ENCODE peak calls at places on chromosomes 1 and 21, in ten cellular contexts. L is heart left ventricle, T is OCI-LY7, X is dorsolateral prefrontal cortex, S is mammary epithelial cell, B is tibial nerve, I is upper lobe of right lung, R is psoas muscle, W is AG04450, D is left lung. M is an unnamed sample.
A peak's percentile ranks its signal among the peaks of the same experiment; 100 is the strongest.

GRCh38 chr1:54289061-54289938 is 89.3 kb downstream of the MRPL37 start:
- DNase-seq in L (no peak), T (no peak), X (no peak), S (no peak), B (no peak), I (no peak), R (no peak), W (no peak), D (no peak), M (no peak)

GRCh38 chr1:246533371-246533905 is 26.4 kb upstream of the SMYD3 start:
- DNase-seq in L (no peak), T (no peak), X (no peak), S (no peak), B (no peak), I (no peak), R (no peak), W (no peak), D (no peak), M (no peak)

GRCh38 chr1:111920221-111921024 is 69.0 kb downstream of the KCND3 start:
- DNase-seq in L (peak; percentile 70), T (no peak), X (peak; percentile 41), S (peak; percentile 63), B (no peak), I (no peak), R (peak; percentile 53), W (no peak), D (no peak), M (peak; percentile 24)

GRCh38 chr1:3453891-3454810 is at the start of gene ARHGEF16:
- DNase-seq in L (peak; percentile 50), T (no peak), X (no peak), S (peak; percentile 65), B (no peak), I (peak; percentile 95), R (peak; percentile 76), W (no peak), D (peak; percentile 83), M (peak; percentile 81)

GRCh38 chr1:95733671-95734070 is 499.7 kb downstream of the RWDD3 start:
- DNase-seq in L (no peak), T (no peak), X (no peak), S (no peak), B (no peak), I (no peak), R (no peak), W (no peak), D (no peak), M (no peak)

GRCh38 chr1:59553381-59553780 is 256.5 kb downstream of the FGGY start:
- DNase-seq in L (no peak), T (no peak), X (no peak), S (no peak), B (no peak), I (no peak), R (no peak), W (no peak), D (no peak), M (no peak)

GRCh38 chr1:10639301-10640078 is 157.0 kb downstream of the CASZ1 start:
- DNase-seq in L (no peak), T (no peak), X (no peak), S (no peak), B (no peak), I (no peak), R (no peak), W (no peak), D (no peak), M (no peak)

GRCh38 chr1:26811057-26811456 is 15.4 kb upstream of the ZDHHC18 start:
- DNase-seq in L (no peak), T (no peak), X (no peak), S (no peak), B (no peak), I (no peak), R (no peak), W (no peak), D (no peak), M (no peak)

GRCh38 chr1:182193908-182194550 is 132.5 kb upstream of the ZNF648 start:
- DNase-seq in L (peak; percentile 53), T (no peak), X (no peak), S (peak; percentile 87), B (peak; percentile 81), I (no peak), R (peak; percentile 79), W (no peak), D (peak; percentile 51), M (no peak)

GRCh38 chr1:244296447-244296846 is 155.3 kb downstream of the ADSS2 start:
- DNase-seq in L (no peak), T (no peak), X (no peak), S (no peak), B (no peak), I (no peak), R (no peak), W (no peak), D (no peak), M (no peak)

GRCh38 chr21:26840206-26840605 is 5.0 kb downstream of the ADAMTS1 start:
- DNase-seq in L (no peak), T (no peak), X (no peak), S (no peak), B (no peak), I (no peak), R (no peak), W (no peak), D (no peak), M (no peak)

GRCh38 chr21:26835714-26836265 is 9.4 kb downstream of the ADAMTS1 start:
- DNase-seq in L (no peak), T (no peak), X (no peak), S (peak; percentile 25), B (no peak), I (no peak), R (no peak), W (no peak), D (no peak), M (no peak)

GRCh38 chr21:26836546-26836945 is 8.7 kb downstream of the ADAMTS1 start:
- DNase-seq in L (no peak), T (no peak), X (no peak), S (no peak), B (no peak), I (no peak), R (no peak), W (no peak), D (no peak), M (no peak)

GRCh38 chr21:26835027-26835713 is 10.0 kb downstream of the ADAMTS1 start:
- DNase-seq in L (peak; percentile 33), T (no peak), X (no peak), S (peak; percentile 83), B (no peak), I (no peak), R (no peak), W (no peak), D (no peak), M (peak; percentile 51)

GRCh38 chr21:26837539-26837938 is 7.7 kb downstream of the ADAMTS1 start:
- DNase-seq in L (no peak), T (no peak), X (no peak), S (no peak), B (no peak), I (no peak), R (no peak), W (no peak), D (no peak), M (no peak)
- TF ChIP-seq CTCF in L (no peak), T (no peak), X (no peak), S (no peak), B (no peak), I (no peak), R (no peak), W (no peak), D (no peak), M (no peak)

GRCh38 chr1:160643138-160643537 is 3.7 kb downstream of the SLAMF1 start:
- DNase-seq in L (no peak), T (no peak), X (no peak), S (no peak), B (no peak), I (no peak), R (no peak), W (no peak), D (no peak), M (no peak)
- H3K27ac ChIP-seq in L (no peak overlapping the region), T (no peak overlapping the region), X (no peak overlapping the region), S (no peak overlapping the region), B (no peak overlapping the region), I (no peak overlapping the region), R (no peak overlapping the region), W (no peak overlapping the region), D (no peak overlapping the region), M (no peak overlapping the region)

DNA sequence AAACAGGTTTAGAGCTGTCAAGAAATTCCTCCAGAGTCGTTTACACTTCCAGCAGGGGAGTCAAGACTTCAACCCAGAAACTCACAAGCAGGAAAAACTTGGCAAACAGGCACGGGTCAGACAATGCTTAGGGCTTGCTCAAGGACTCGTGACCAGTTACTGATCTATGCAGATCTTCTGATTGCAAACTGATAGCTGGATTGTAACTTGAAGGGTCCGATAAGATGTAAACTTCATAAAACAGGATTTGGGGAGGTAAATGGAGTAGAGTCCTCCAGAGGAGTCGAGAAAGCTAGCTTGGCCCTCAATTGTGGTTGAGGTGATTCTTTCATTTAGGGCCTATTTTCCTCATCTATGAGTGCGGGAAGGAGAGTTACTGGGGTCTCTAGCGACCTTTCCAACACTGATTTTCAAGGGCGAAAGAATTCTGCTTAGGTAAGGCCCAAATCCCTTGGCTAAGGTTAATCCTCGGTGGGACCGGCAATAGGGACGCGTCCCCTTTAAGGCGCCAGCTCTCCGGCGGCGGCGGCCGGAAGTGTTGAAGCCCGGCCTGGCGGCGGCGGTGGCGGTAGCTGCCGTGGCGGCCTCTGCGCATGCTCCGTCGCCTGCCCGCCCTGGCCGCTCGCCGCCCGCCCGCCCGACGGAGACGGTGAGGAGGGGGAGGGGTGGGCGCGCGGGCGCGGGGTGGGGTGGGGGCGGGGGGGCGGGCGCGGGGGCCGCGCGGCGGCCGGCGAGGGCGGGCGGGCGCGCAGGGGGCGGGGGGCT is at the start of gene GMEB1:
- DNase-seq in L (peak; percentile 89), T (peak; percentile 93), X (peak; percentile 68), S (peak; percentile 80), B (peak; percentile 69), I (peak; percentile 95), R (peak; percentile 95), W (no peak), D (peak; percentile 91), M (peak; percentile 89)
- TF ChIP-seq CTCF in L (no peak), T (no peak), X (no peak), S (no peak), B (no peak), I (no peak), R (no peak), W (no peak), D (no peak), M (no peak)

GRCh38 chr1:41662061-41662655 is 177.7 kb upstream of the EDN2 start:
- DNase-seq in L (peak; percentile 83), T (no peak), X (peak; percentile 48), S (peak; percentile 33), B (peak; percentile 42), I (peak; percentile 85), R (peak; percentile 78), W (peak; percentile 51), D (peak; percentile 81), M (peak; percentile 63)

GRCh38 chr1:41661428-41662060 is 177.1 kb upstream of the EDN2 start:
- DNase-seq in L (no peak), T (no peak), X (no peak), S (peak; percentile 16), B (no peak), I (peak; percentile 73), R (no peak), W (no peak), D (no peak), M (no peak)

GRCh38 chr1:41663671-41664400 is 179.4 kb upstream of the EDN2 start:
- DNase-seq in L (no peak), T (no peak), X (no peak), S (no peak), B (no peak), I (no peak), R (peak; percentile 71), W (no peak), D (no peak), M (no peak)

GRCh38 chr1:41660570-41661427 is 176.3 kb upstream of the EDN2 start:
- DNase-seq in L (no peak), T (no peak), X (no peak), S (no peak), B (no peak), I (no peak), R (no peak), W (no peak), D (no peak), M (no peak)

GRCh38 chr1:41662656-41663437 is 178.4 kb upstream of the EDN2 start:
- DNase-seq in L (peak; percentile 77), T (no peak), X (no peak), S (peak; percentile 49), B (no peak), I (peak; percentile 79), R (peak; percentile 78), W (no peak), D (no peak), M (peak; percentile 59)
- H3K27ac ChIP-seq in L (peak overlapping the region; percentile 93), T (no peak overlapping the region), X (peak overlapping the region; percentile 85), S (peak overlapping the region; percentile 28), B (peak overlapping the region; percentile 88), I (peak overlapping the region; percentile 86), R (peak overlapping the region; percentile 88), W (peak overlapping the region; percentile 47), D (peak overlapping the region; percentile 90), M (peak overlapping the region; percentile 79)

M was measured in RWPE1.